ENCODE peak calls at places on chromosomes 5 and 9, in ten cellular contexts. One of them, this sample, is unnamed. For H3K4me1, the result is how much of the 10 kb centered on the place peaks cover.

GRCh38 chr9:71506821-71507220 is 261.5 kb downstream of the CEMIP2 start:
- DNase-seq in MM.1S: no peak
- DNase-seq in HCT116: no peak
- DNase-seq in GM23248: peak
- DNase-seq in mammary epithelial cell: peak
- DNase-seq in astrocyte: peak
- DNase-seq in adipocyte: peak
- DNase-seq in IMR-90: peak
- DNase-seq in SK-N-SH: no peak
- DNase-seq in keratinocyte: peak
- DNase-seq in this sample: peak

GRCh38 chr9:38683336-38683735 is 36.6 kb downstream of the FAM240B start:
- DNase-seq in keratinocyte: no peak
- DNase-seq in SK-N-SH: no peak
- DNase-seq in MM.1S: no peak
- DNase-seq in GM23248: no peak
- DNase-seq in adipocyte: no peak
- DNase-seq in astrocyte: no peak
- DNase-seq in IMR-90: no peak
- DNase-seq in HCT116: no peak
- DNase-seq in mammary epithelial cell: no peak
- DNase-seq in this sample: peak

GRCh38 chr5:146137967-146138403 is 32.6 kb upstream of the PLAC8L1 start:
- DNase-seq in SK-N-SH: no peak
- DNase-seq in adipocyte: peak
- DNase-seq in keratinocyte: no peak
- DNase-seq in mammary epithelial cell: peak
- DNase-seq in GM23248: no peak
- DNase-seq in IMR-90: peak
- DNase-seq in HCT116: no peak
- DNase-seq in astrocyte: peak
- DNase-seq in MM.1S: no peak
- DNase-seq in this sample: peak

GRCh38 chr5:143233020-143233419 is 170.5 kb downstream of the NR3C1 start:
- DNase-seq in mammary epithelial cell: no peak
- DNase-seq in IMR-90: peak
- DNase-seq in GM23248: peak
- DNase-seq in adipocyte: peak
- DNase-seq in MM.1S: no peak
- DNase-seq in astrocyte: peak
- DNase-seq in SK-N-SH: no peak
- DNase-seq in keratinocyte: no peak
- DNase-seq in HCT116: no peak
- DNase-seq in this sample: no peak

GRCh38 chr5:148168246-148168645 is at the start of gene SPINK14:
- DNase-seq in mammary epithelial cell: no peak
- DNase-seq in astrocyte: no peak
- DNase-seq in IMR-90: no peak
- DNase-seq in HCT116: no peak
- DNase-seq in keratinocyte: no peak
- DNase-seq in GM23248: no peak
- DNase-seq in adipocyte: no peak
- DNase-seq in SK-N-SH: no peak
- DNase-seq in MM.1S: no peak
- DNase-seq in this sample: no peak

GRCh38 chr5:179762079-179762780 is 29.6 kb downstream of the MAML1 start:
- DNase-seq in keratinocyte: no peak
- DNase-seq in MM.1S: peak
- DNase-seq in HCT116: no peak
- DNase-seq in SK-N-SH: peak
- DNase-seq in astrocyte: peak
- DNase-seq in IMR-90: no peak
- DNase-seq in adipocyte: no peak
- DNase-seq in mammary epithelial cell: peak
- DNase-seq in GM23248: peak
- DNase-seq in this sample: no peak

GRCh38 chr5:143141652-143142051 is 261.8 kb downstream of the NR3C1 start:
- DNase-seq in mammary epithelial cell: no peak
- DNase-seq in IMR-90: no peak
- DNase-seq in MM.1S: no peak
- DNase-seq in keratinocyte: no peak
- DNase-seq in SK-N-SH: no peak
- DNase-seq in HCT116: no peak
- DNase-seq in astrocyte: peak
- DNase-seq in adipocyte: no peak
- DNase-seq in GM23248: no peak
- DNase-seq in this sample: no peak

GRCh38 chr9:88697764-88698436 is 162.9 kb downstream of the NXNL2 start:
- DNase-seq in IMR-90: peak
- DNase-seq in GM23248: peak
- DNase-seq in MM.1S: peak
- DNase-seq in adipocyte: no peak
- DNase-seq in astrocyte: no peak
- DNase-seq in HCT116: no peak
- DNase-seq in mammary epithelial cell: no peak
- DNase-seq in keratinocyte: no peak
- DNase-seq in SK-N-SH: no peak
- DNase-seq in this sample: peak

GRCh38 chr5:92222449-92222848 is 839.3 kb upstream of the ARRDC3 start:
- DNase-seq in keratinocyte: no peak
- DNase-seq in GM23248: peak
- DNase-seq in astrocyte: no peak
- DNase-seq in mammary epithelial cell: no peak
- DNase-seq in IMR-90: peak
- DNase-seq in adipocyte: peak
- DNase-seq in SK-N-SH: no peak
- DNase-seq in MM.1S: no peak
- DNase-seq in HCT116: peak
- DNase-seq in this sample: no peak

GRCh38 chr5:81208904-81209303 is 24.2 kb upstream of the CKMT2 start:
- DNase-seq in astrocyte: no peak
- DNase-seq in adipocyte: no peak
- DNase-seq in MM.1S: no peak
- DNase-seq in HCT116: no peak
- DNase-seq in keratinocyte: peak
- DNase-seq in mammary epithelial cell: peak
- DNase-seq in GM23248: peak
- DNase-seq in IMR-90: peak
- DNase-seq in SK-N-SH: no peak
- DNase-seq in this sample: no peak

GRCh38 chr5:115948013-115948605 is 14.2 kb upstream of the LVRN start:
- DNase-seq in adipocyte: peak
- DNase-seq in astrocyte: no peak
- DNase-seq in SK-N-SH: no peak
- DNase-seq in MM.1S: no peak
- DNase-seq in mammary epithelial cell: no peak
- DNase-seq in HCT116: no peak
- DNase-seq in keratinocyte: no peak
- DNase-seq in IMR-90: peak
- DNase-seq in GM23248: peak
- DNase-seq in this sample: no peak

GRCh38 chr5:115952579-115952978 is 9.7 kb upstream of the LVRN start:
- DNase-seq in GM23248: no peak
- DNase-seq in astrocyte: no peak
- DNase-seq in SK-N-SH: no peak
- DNase-seq in HCT116: no peak
- DNase-seq in IMR-90: no peak
- DNase-seq in adipocyte: no peak
- DNase-seq in mammary epithelial cell: no peak
- DNase-seq in MM.1S: no peak
- DNase-seq in keratinocyte: no peak
- DNase-seq in this sample: no peak

GRCh38 chr5:115946655-115947054 is 15.6 kb upstream of the LVRN start:
- DNase-seq in MM.1S: no peak
- DNase-seq in astrocyte: no peak
- DNase-seq in HCT116: no peak
- DNase-seq in GM23248: peak
- DNase-seq in SK-N-SH: no peak
- DNase-seq in IMR-90: peak
- DNase-seq in adipocyte: no peak
- DNase-seq in mammary epithelial cell: peak
- DNase-seq in keratinocyte: no peak
- DNase-seq in this sample: peak

GRCh38 chr5:115947260-115947659 is 15.0 kb upstream of the LVRN start:
- DNase-seq in MM.1S: no peak
- DNase-seq in astrocyte: peak
- DNase-seq in keratinocyte: no peak
- DNase-seq in HCT116: no peak
- DNase-seq in SK-N-SH: no peak
- DNase-seq in GM23248: peak
- DNase-seq in IMR-90: peak
- DNase-seq in adipocyte: peak
- DNase-seq in mammary epithelial cell: peak
- DNase-seq in this sample: no peak

GRCh38 chr5:115949096-115949495 is 13.2 kb upstream of the LVRN start:
- DNase-seq in MM.1S: no peak
- DNase-seq in SK-N-SH: no peak
- DNase-seq in adipocyte: peak
- DNase-seq in keratinocyte: no peak
- DNase-seq in GM23248: peak
- DNase-seq in astrocyte: peak
- DNase-seq in HCT116: no peak
- DNase-seq in mammary epithelial cell: no peak
- DNase-seq in IMR-90: peak
- DNase-seq in this sample: peak
- H3K9ac ChIP-seq in MM.1S: no peak
- H3K9ac ChIP-seq in SK-N-SH: no peak
- H3K9ac ChIP-seq in adipocyte: peak
- H3K9ac ChIP-seq in keratinocyte: no peak
- H3K9ac ChIP-seq in GM23248: no peak
- H3K9ac ChIP-seq in astrocyte: no peak
- H3K9ac ChIP-seq in HCT116: no peak
- H3K9ac ChIP-seq in mammary epithelial cell: no peak
- H3K9ac ChIP-seq in IMR-90: no peak
- H3K9ac ChIP-seq in this sample: peak

DNA sequence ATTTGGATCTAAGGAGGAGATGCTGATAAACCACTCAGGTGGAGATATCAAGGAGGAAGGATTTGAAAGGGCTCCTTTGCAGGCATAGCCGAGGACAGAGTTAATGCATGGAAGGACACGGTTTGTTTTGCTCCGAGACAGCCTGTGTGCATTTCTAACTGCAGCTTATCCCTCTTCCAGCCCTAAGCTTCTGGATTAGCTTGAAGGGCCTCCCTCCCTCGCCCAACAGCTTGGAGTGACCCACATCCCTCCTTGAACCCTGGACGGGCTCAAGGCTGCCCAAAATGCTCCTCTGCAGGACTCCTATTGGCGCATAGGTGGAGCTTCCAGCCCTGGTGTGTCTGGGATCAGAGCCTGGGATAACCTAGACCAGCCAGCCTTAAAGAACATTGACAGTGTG is 66.7 kb downstream of the PPARGC1B start:
- DNase-seq in IMR-90: no peak
- DNase-seq in keratinocyte: no peak
- DNase-seq in GM23248: no peak
- DNase-seq in MM.1S: no peak
- DNase-seq in SK-N-SH: no peak
- DNase-seq in HCT116: no peak
- DNase-seq in astrocyte: no peak
- DNase-seq in mammary epithelial cell: no peak
- DNase-seq in adipocyte: no peak
- DNase-seq in this sample: no peak
- H3K4me1 ChIP-seq in IMR-90: under half
- H3K4me1 ChIP-seq in keratinocyte: under half
- H3K4me1 ChIP-seq in GM23248: under half
- H3K4me1 ChIP-seq in MM.1S: under half
- H3K4me1 ChIP-seq in SK-N-SH: under half
- H3K4me1 ChIP-seq in HCT116: under half
- H3K4me1 ChIP-seq in astrocyte: under half
- H3K4me1 ChIP-seq in mammary epithelial cell: under half
- H3K4me1 ChIP-seq in adipocyte: half or more
- H3K4me1 ChIP-seq in this sample: under half

GRCh38 chr5:55035480-55035879 is 11.4 kb downstream of the GZMK start:
- DNase-seq in GM23248: no peak
- DNase-seq in MM.1S: no peak
- DNase-seq in astrocyte: no peak
- DNase-seq in mammary epithelial cell: no peak
- DNase-seq in SK-N-SH: no peak
- DNase-seq in IMR-90: no peak
- DNase-seq in adipocyte: no peak
- DNase-seq in HCT116: no peak
- DNase-seq in keratinocyte: no peak
- DNase-seq in this sample: no peak

GRCh38 chr5:55039843-55040242 is 15.8 kb downstream of the GZMK start:
- DNase-seq in SK-N-SH: no peak
- DNase-seq in astrocyte: no peak
- DNase-seq in adipocyte: peak
- DNase-seq in mammary epithelial cell: peak
- DNase-seq in HCT116: no peak
- DNase-seq in keratinocyte: no peak
- DNase-seq in GM23248: peak
- DNase-seq in MM.1S: no peak
- DNase-seq in IMR-90: no peak
- DNase-seq in this sample: peak

GRCh38 chr5:55037816-55038379 is 13.8 kb downstream of the GZMK start:
- DNase-seq in GM23248: no peak
- DNase-seq in adipocyte: no peak
- DNase-seq in mammary epithelial cell: no peak
- DNase-seq in HCT116: no peak
- DNase-seq in astrocyte: no peak
- DNase-seq in keratinocyte: no peak
- DNase-seq in SK-N-SH: no peak
- DNase-seq in MM.1S: no peak
- DNase-seq in IMR-90: no peak
- DNase-seq in this sample: no peak

GRCh38 chr5:55036477-55036876 is 12.4 kb downstream of the GZMK start:
- DNase-seq in IMR-90: peak
- DNase-seq in keratinocyte: no peak
- DNase-seq in astrocyte: peak
- DNase-seq in MM.1S: no peak
- DNase-seq in mammary epithelial cell: no peak
- DNase-seq in HCT116: no peak
- DNase-seq in adipocyte: peak
- DNase-seq in SK-N-SH: no peak
- DNase-seq in GM23248: peak
- DNase-seq in this sample: peak

GRCh38 chr5:55037046-55037771 is 13.2 kb downstream of the GZMK start:
- DNase-seq in SK-N-SH: no peak
- DNase-seq in GM23248: peak
- DNase-seq in keratinocyte: no peak
- DNase-seq in HCT116: peak
- DNase-seq in mammary epithelial cell: no peak
- DNase-seq in MM.1S: no peak
- DNase-seq in IMR-90: no peak
- DNase-seq in adipocyte: peak
- DNase-seq in astrocyte: no peak
- DNase-seq in this sample: peak
- H3K9ac ChIP-seq in SK-N-SH: no peak
- H3K9ac ChIP-seq in GM23248: no peak
- H3K9ac ChIP-seq in keratinocyte: no peak
- H3K9ac ChIP-seq in HCT116: no peak
- H3K9ac ChIP-seq in mammary epithelial cell: no peak
- H3K9ac ChIP-seq in MM.1S: no peak
- H3K9ac ChIP-seq in IMR-90: no peak
- H3K9ac ChIP-seq in adipocyte: no peak
- H3K9ac ChIP-seq in astrocyte: no peak
- H3K9ac ChIP-seq in this sample: no peak

DNA sequence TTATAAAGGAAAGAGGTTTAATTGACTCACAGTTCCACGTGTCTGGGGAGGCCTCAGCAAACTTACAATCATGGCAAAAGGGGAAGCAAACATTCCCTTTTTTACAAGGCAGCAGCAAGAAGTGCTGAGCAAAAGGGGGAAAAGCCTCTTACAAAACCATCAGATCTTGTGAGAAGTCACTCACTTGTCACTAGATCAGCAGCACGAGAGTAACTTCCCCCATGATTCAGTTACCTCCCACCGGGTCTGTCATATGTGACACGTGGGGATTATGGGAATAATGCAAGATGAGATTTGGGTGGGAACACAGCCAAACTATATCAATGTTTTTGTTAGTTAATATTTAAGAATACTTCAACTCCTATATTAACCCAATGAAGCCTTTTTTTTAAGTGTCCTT is 275.2 kb upstream of the CDH9 start:
- DNase-seq in astrocyte: no peak
- DNase-seq in GM23248: no peak
- DNase-seq in mammary epithelial cell: no peak
- DNase-seq in keratinocyte: no peak
- DNase-seq in SK-N-SH: no peak
- DNase-seq in adipocyte: no peak
- DNase-seq in IMR-90: no peak
- DNase-seq in HCT116: no peak
- DNase-seq in MM.1S: no peak
- DNase-seq in this sample: no peak
- H3K4me1 ChIP-seq in astrocyte: under half
- H3K4me1 ChIP-seq in GM23248: under half
- H3K4me1 ChIP-seq in mammary epithelial cell: under half
- H3K4me1 ChIP-seq in keratinocyte: under half
- H3K4me1 ChIP-seq in SK-N-SH: under half
- H3K4me1 ChIP-seq in adipocyte: under half
- H3K4me1 ChIP-seq in IMR-90: under half
- H3K4me1 ChIP-seq in HCT116: under half
- H3K4me1 ChIP-seq in MM.1S: under half
- H3K4me1 ChIP-seq in this sample: under half

This sample was measured in mesenchymal stem cell.